ENCODE peak calls at places on chromosome 1, in nine cellular contexts. C, M, U, Y, D, S, I, P and R are unnamed samples.
A peak's percentile ranks its signal among the peaks of the same experiment; 100 is the strongest.

GRCh38 chr1:220896088-220896487 is 16.8 kb downstream of the HLX start:
- DNase-seq in P (no peak), D (no peak), Y (no peak), M (no peak), S (no peak), U (no peak), I (no peak), C (no peak), R (no peak)

GRCh38 chr1:47944561-47944960 is 52.6 kb downstream of the TRABD2B start:
- DNase-seq in C (peak; percentile 55), U (no peak), Y (no peak), S (no peak), P (no peak), I (no peak), D (no peak), M (no peak), R (no peak)

GRCh38 chr1:228265167-228265566 is 57.3 kb downstream of the OBSCN start:
- DNase-seq in D (no peak), C (peak; percentile 39), P (no peak), S (no peak), I (no peak), Y (no peak), M (no peak), U (no peak), R (no peak)

GRCh38 chr1:200444478-200444877 is 34.6 kb upstream of the ZNF281 start:
- DNase-seq in I (no peak), M (no peak), U (no peak), C (no peak), Y (no peak), D (no peak), S (no peak), P (no peak), R (no peak)

GRCh38 chr1:47298025-47298699 is 15.8 kb downstream of the STIL start:
- DNase-seq in C (no peak), S (no peak), D (no peak), M (no peak), U (no peak), I (no peak), Y (no peak), P (no peak), R (no peak)

GRCh38 chr1:174995121-174995520 is 4.6 kb upstream of the CACYBP start:
- DNase-seq in I (no peak), P (no peak), D (no peak), Y (no peak), C (no peak), U (no peak), M (no peak), S (no peak), R (no peak)

GRCh38 chr1:3697810-3698209 is 45.5 kb downstream of the TP73 start:
- DNase-seq in M (no peak), D (no peak), Y (no peak), P (no peak), I (no peak), U (no peak), S (no peak), C (no peak), R (no peak)

GRCh38 chr1:172837816-172838680 is 179.1 kb downstream of the FASLG start:
- DNase-seq in P (no peak), D (no peak), C (no peak), Y (no peak), I (peak; percentile 28), M (no peak), U (no peak), S (no peak), R (no peak)

GRCh38 chr1:183194527-183195145 is 8.6 kb downstream of the LAMC2 start:
- DNase-seq in P (no peak), U (no peak), C (no peak), I (no peak), M (no peak), Y (no peak), D (no peak), S (no peak), R (no peak)

GRCh38 chr1:52759908-52760307 is 33.7 kb downstream of the ZYG11B start:
- DNase-seq in S (no peak), P (no peak), M (no peak), Y (no peak), U (no peak), I (no peak), D (no peak), C (no peak), R (no peak)
- H3K4me1 ChIP-seq in S (no peaks in the 10 kb centered on the region), P (no peaks in the 10 kb centered on the region), M (peaks cover 9% of the 10 kb centered on the region), Y (no peaks in the 10 kb centered on the region), U (no peaks in the 10 kb centered on the region), I (no peaks in the 10 kb centered on the region), D (no peaks in the 10 kb centered on the region), C (no peaks in the 10 kb centered on the region), R (no peaks in the 10 kb centered on the region)

DNA sequence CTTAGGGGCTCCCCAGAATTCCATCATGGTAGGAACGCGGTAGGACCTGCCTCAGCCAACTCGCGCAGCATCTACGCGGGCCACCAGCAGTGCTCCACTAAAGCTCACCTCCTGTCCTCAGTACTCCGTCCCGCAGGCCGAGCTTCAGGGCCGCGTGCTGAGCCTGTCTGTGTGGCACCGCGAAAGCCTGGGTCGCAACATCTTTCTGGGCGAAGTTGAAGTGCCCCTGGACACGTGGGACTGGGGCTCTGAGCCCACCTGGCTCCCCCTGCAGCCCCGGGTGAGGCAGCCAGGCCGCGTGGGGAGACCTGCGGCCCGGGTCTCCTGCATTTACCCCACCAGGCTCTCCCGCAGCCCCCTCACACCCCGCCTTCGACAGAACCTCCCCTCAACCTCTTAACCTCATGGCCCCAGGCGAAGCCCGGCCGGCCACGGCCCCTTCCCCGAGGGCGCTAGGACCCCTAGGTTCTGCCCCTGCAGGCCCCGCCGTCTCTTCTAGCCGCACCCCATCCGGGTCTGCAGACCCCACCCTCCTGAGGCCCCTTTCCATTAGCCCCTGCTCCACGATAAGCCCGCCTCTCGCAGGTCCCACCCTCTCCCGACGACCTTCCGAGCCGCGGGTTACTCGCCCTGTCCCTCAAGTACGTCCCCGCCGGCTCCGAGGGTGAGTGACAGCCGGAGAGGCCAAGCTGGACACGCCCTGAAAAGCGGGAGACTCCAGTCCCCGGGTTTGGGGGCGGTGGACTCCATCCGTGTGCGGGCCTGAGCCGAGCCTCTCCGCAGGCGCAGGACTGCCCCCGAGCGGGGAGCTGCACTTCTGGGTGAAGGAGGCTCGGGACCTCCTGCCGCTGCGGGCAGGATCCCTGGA is 9.1 kb downstream of the SYTL1 start:
- DNase-seq in M (peak; percentile 67), Y (peak; percentile 85), I (no peak), S (no peak), U (no peak), C (no peak), D (no peak), P (no peak), R (no peak)
- H3K4me3 ChIP-seq in M (peak overlapping the region; percentile 69), Y (no peak overlapping the region), I (no peak overlapping the region), S (no peak overlapping the region), U (peak overlapping the region; percentile 52), C (no peak overlapping the region), D (no peak overlapping the region), P (peak overlapping the region; percentile 58), R (peak overlapping the region; percentile 46)

DNA sequence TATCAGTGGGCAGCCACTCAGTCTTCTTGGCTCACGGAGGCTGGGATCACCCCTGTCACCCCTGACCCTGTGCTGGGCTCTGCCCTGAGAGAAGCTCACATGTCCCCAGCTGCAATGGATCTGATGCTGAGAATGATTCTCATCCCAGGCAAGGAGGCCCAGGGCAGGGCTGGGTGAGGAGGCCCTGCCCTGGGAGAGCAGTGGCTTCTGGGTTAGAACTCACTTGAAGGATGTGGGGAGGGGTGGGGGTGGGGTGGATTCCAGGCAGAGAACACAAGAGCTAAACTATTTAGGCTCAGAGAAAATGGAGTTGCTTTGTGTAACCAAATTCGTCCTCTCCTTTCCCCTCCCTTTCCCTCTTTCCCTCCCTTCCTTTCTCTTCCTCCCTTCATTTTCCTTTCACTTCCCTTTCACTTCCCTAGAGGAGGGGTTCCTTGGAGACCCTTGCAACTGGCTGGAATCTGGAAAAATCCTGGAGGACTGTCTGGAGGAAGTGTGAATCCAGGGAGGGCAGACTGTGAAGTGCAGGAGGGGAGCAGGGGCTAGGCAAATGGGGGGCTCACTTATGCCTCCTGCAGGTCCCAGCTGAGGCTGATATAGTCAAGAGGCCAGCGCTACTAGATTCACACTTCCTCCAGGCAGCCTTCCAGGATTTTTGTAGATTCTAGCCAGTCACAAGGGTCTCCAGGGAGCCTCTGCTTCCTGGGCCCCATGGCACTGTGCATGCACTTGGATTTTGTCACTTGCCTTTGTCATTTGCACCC is 47.0 kb downstream of the IGSF21 start:
- DNase-seq in P (no peak), S (no peak), C (no peak), Y (no peak), D (no peak), I (no peak), U (no peak), M (no peak), R (no peak)
- H3K4me1 ChIP-seq in P (no peaks in the 10 kb centered on the region), S (no peaks in the 10 kb centered on the region), C (peaks cover under 1% of the 10 kb centered on the region), Y (no peaks in the 10 kb centered on the region), D (no peaks in the 10 kb centered on the region), I (no peaks in the 10 kb centered on the region), U (no peaks in the 10 kb centered on the region), M (no peaks in the 10 kb centered on the region), R (no peaks in the 10 kb centered on the region)

GRCh38 chr1:213989740-213990472 is 2.1 kb downstream of the PROX1 start:
- DNase-seq in D (no peak), C (no peak), U (no peak), S (no peak), P (no peak), M (no peak), I (no peak), Y (no peak), R (no peak)
- H3K4me3 ChIP-seq in D (no peak overlapping the region), C (peak overlapping the region; percentile 67), U (peak overlapping the region; percentile 65), S (no peak overlapping the region), P (peak overlapping the region; percentile 56), M (peak overlapping the region; percentile 75), I (no peak overlapping the region), Y (no peak overlapping the region), R (peak overlapping the region; percentile 60)

GRCh38 chr1:32111789-32112188 is 3.9 kb downstream of the KPNA6 start:
- DNase-seq in U (no peak), Y (no peak), I (no peak), D (no peak), S (no peak), M (no peak), P (no peak), C (no peak), R (no peak)
- H3K4me1 ChIP-seq in U (no peaks in the 10 kb centered on the region), Y (peaks cover 49% of the 10 kb centered on the region), I (peaks cover 71% of the 10 kb centered on the region), D (peaks cover 61% of the 10 kb centered on the region), S (peaks cover 24% of the 10 kb centered on the region), M (peaks cover 83% of the 10 kb centered on the region), P (peaks cover 45% of the 10 kb centered on the region), C (no peaks in the 10 kb centered on the region), R (peaks cover 37% of the 10 kb centered on the region)

GRCh38 chr1:41361028-41361494 is at the start of gene FOXO6:
- DNase-seq in U (peak; percentile 99), P (peak; percentile 99), I (peak; percentile 94), C (peak; percentile 99), D (peak; percentile 90), M (peak; percentile 98), S (peak; percentile 98), Y (peak; percentile 99), R (peak; percentile 89)

GRCh38 chr1:41360074-41361027 is 883 bp upstream of the FOXO6 start:
- DNase-seq in S (no peak), C (no peak), M (no peak), U (no peak), P (no peak), D (no peak), I (no peak), Y (no peak), R (no peak)

GRCh38 chr1:41358152-41358937 is 2.9 kb upstream of the FOXO6 start:
- DNase-seq in U (no peak), S (no peak), M (peak; percentile 73), Y (no peak), I (no peak), C (no peak), P (no peak), D (no peak), R (no peak)

GRCh38 chr1:41357451-41358151 is 3.6 kb upstream of the FOXO6 start:
- DNase-seq in S (no peak), Y (no peak), M (peak; percentile 48), I (no peak), U (no peak), P (no peak), D (no peak), C (peak; percentile 56), R (no peak)

GRCh38 chr1:41359211-41360073 is 1.8 kb upstream of the FOXO6 start:
- DNase-seq in C (no peak), D (no peak), I (no peak), M (no peak), U (no peak), P (no peak), S (no peak), Y (peak; percentile 60), R (no peak)
- H3K4me3 ChIP-seq in C (no peak overlapping the region), D (no peak overlapping the region), I (no peak overlapping the region), M (no peak overlapping the region), U (no peak overlapping the region), P (no peak overlapping the region), S (no peak overlapping the region), Y (no peak overlapping the region), R (no peak overlapping the region)